ENCODE peak calls at places on chromosomes 16 and 17, in ten cellular contexts. One of them, this sample, is unnamed.

GRCh38 chr17:49993423-49994037 is 1.5 kb downstream of the DLX3 start:
- DNase-seq in neuronal stem cell: no peak
- DNase-seq in effector memory CD4-positive, alpha-beta T cell: no peak
- DNase-seq in gastrocnemius medialis: no peak
- DNase-seq in cardiac muscle cell: peak; percentile 11
- DNase-seq in IMR-90: no peak
- DNase-seq in CD4-positive, CD25-positive, alpha-beta regulatory T cell: peak; percentile 44
- DNase-seq in A549: no peak
- DNase-seq in thoracic aorta: no peak
- DNase-seq in tibial nerve: no peak
- DNase-seq in this sample: no peak

GRCh38 chr17:56834380-56835258 is 668 bp downstream of the DGKE start:
- DNase-seq in IMR-90: peak; percentile 7
- DNase-seq in neuronal stem cell: peak; percentile 47
- DNase-seq in gastrocnemius medialis: no peak
- DNase-seq in A549: peak; percentile 69
- DNase-seq in CD4-positive, CD25-positive, alpha-beta regulatory T cell: peak; percentile 92
- DNase-seq in thoracic aorta: no peak
- DNase-seq in cardiac muscle cell: peak; percentile 17
- DNase-seq in effector memory CD4-positive, alpha-beta T cell: peak; percentile 42
- DNase-seq in tibial nerve: no peak
- DNase-seq in this sample: peak; percentile 70

GRCh38 chr16:53841884-53842283 is 137.9 kb downstream of the FTO start:
- DNase-seq in A549: no peak
- DNase-seq in tibial nerve: no peak
- DNase-seq in IMR-90: no peak
- DNase-seq in gastrocnemius medialis: no peak
- DNase-seq in CD4-positive, CD25-positive, alpha-beta regulatory T cell: no peak
- DNase-seq in neuronal stem cell: no peak
- DNase-seq in thoracic aorta: no peak
- DNase-seq in effector memory CD4-positive, alpha-beta T cell: no peak
- DNase-seq in cardiac muscle cell: no peak
- DNase-seq in this sample: no peak

GRCh38 chr17:43079578-43080302 is 45.4 kb downstream of the BRCA1 start:
- DNase-seq in tibial nerve: no peak
- DNase-seq in A549: no peak
- DNase-seq in neuronal stem cell: no peak
- DNase-seq in CD4-positive, CD25-positive, alpha-beta regulatory T cell: no peak
- DNase-seq in IMR-90: no peak
- DNase-seq in cardiac muscle cell: no peak
- DNase-seq in thoracic aorta: no peak
- DNase-seq in gastrocnemius medialis: no peak
- DNase-seq in effector memory CD4-positive, alpha-beta T cell: no peak
- DNase-seq in this sample: no peak

GRCh38 chr17:8192070-8192815 is 2.3 kb upstream of the BORCS6 start:
- DNase-seq in effector memory CD4-positive, alpha-beta T cell: no peak
- DNase-seq in A549: peak; percentile 97
- DNase-seq in CD4-positive, CD25-positive, alpha-beta regulatory T cell: peak; percentile 89
- DNase-seq in IMR-90: peak; percentile 85
- DNase-seq in thoracic aorta: peak; percentile 82
- DNase-seq in tibial nerve: peak; percentile 78
- DNase-seq in neuronal stem cell: peak; percentile 80
- DNase-seq in cardiac muscle cell: peak; percentile 93
- DNase-seq in gastrocnemius medialis: peak; percentile 92
- DNase-seq in this sample: peak; percentile 95

GRCh38 chr17:57853695-57854094 is 3.9 kb upstream of the MRPS23 start:
- DNase-seq in CD4-positive, CD25-positive, alpha-beta regulatory T cell: no peak
- DNase-seq in A549: no peak
- DNase-seq in IMR-90: no peak
- DNase-seq in gastrocnemius medialis: peak; percentile 92
- DNase-seq in cardiac muscle cell: no peak
- DNase-seq in tibial nerve: no peak
- DNase-seq in effector memory CD4-positive, alpha-beta T cell: no peak
- DNase-seq in neuronal stem cell: no peak
- DNase-seq in thoracic aorta: peak; percentile 52
- DNase-seq in this sample: peak; percentile 84

GRCh38 chr17:73480740-73481139 is 163.5 kb downstream of the SDK2 start:
- DNase-seq in IMR-90: no peak
- DNase-seq in cardiac muscle cell: no peak
- DNase-seq in CD4-positive, CD25-positive, alpha-beta regulatory T cell: no peak
- DNase-seq in thoracic aorta: no peak
- DNase-seq in tibial nerve: no peak
- DNase-seq in neuronal stem cell: no peak
- DNase-seq in effector memory CD4-positive, alpha-beta T cell: no peak
- DNase-seq in A549: no peak
- DNase-seq in gastrocnemius medialis: no peak
- DNase-seq in this sample: no peak

GRCh38 chr17:74825003-74825627 is 34.6 kb downstream of the GRIN2C start:
- DNase-seq in cardiac muscle cell: no peak
- DNase-seq in neuronal stem cell: no peak
- DNase-seq in thoracic aorta: no peak
- DNase-seq in IMR-90: no peak
- DNase-seq in gastrocnemius medialis: no peak
- DNase-seq in tibial nerve: no peak
- DNase-seq in A549: no peak
- DNase-seq in effector memory CD4-positive, alpha-beta T cell: no peak
- DNase-seq in CD4-positive, CD25-positive, alpha-beta regulatory T cell: no peak
- DNase-seq in this sample: no peak

GRCh38 chr16:46932802-46933201 is 40.7 kb downstream of the DNAJA2 start:
- DNase-seq in IMR-90: no peak
- DNase-seq in A549: no peak
- DNase-seq in effector memory CD4-positive, alpha-beta T cell: no peak
- DNase-seq in thoracic aorta: no peak
- DNase-seq in gastrocnemius medialis: no peak
- DNase-seq in CD4-positive, CD25-positive, alpha-beta regulatory T cell: no peak
- DNase-seq in tibial nerve: no peak
- DNase-seq in cardiac muscle cell: no peak
- DNase-seq in neuronal stem cell: no peak
- DNase-seq in this sample: no peak
- H3K9me3 ChIP-seq in IMR-90: no peaks in the 10 kb centered on the region
- H3K9me3 ChIP-seq in A549: no peaks in the 10 kb centered on the region
- H3K9me3 ChIP-seq in effector memory CD4-positive, alpha-beta T cell: no peaks in the 10 kb centered on the region
- H3K9me3 ChIP-seq in thoracic aorta: no peaks in the 10 kb centered on the region
- H3K9me3 ChIP-seq in gastrocnemius medialis: no peaks in the 10 kb centered on the region
- H3K9me3 ChIP-seq in CD4-positive, CD25-positive, alpha-beta regulatory T cell: no peaks in the 10 kb centered on the region
- H3K9me3 ChIP-seq in tibial nerve: no peaks in the 10 kb centered on the region
- H3K9me3 ChIP-seq in cardiac muscle cell: no peaks in the 10 kb centered on the region
- H3K9me3 ChIP-seq in neuronal stem cell: no peaks in the 10 kb centered on the region
- H3K9me3 ChIP-seq in this sample: no peaks in the 10 kb centered on the region

GRCh38 chr17:71667661-71668060 is 453.2 kb upstream of the SOX9 start:
- DNase-seq in IMR-90: no peak
- DNase-seq in neuronal stem cell: no peak
- DNase-seq in CD4-positive, CD25-positive, alpha-beta regulatory T cell: no peak
- DNase-seq in thoracic aorta: no peak
- DNase-seq in gastrocnemius medialis: no peak
- DNase-seq in cardiac muscle cell: no peak
- DNase-seq in effector memory CD4-positive, alpha-beta T cell: no peak
- DNase-seq in tibial nerve: no peak
- DNase-seq in A549: no peak
- DNase-seq in this sample: no peak

GRCh38 chr17:71664867-71665266 is 456.0 kb upstream of the SOX9 start:
- DNase-seq in effector memory CD4-positive, alpha-beta T cell: no peak
- DNase-seq in gastrocnemius medialis: no peak
- DNase-seq in cardiac muscle cell: no peak
- DNase-seq in thoracic aorta: no peak
- DNase-seq in CD4-positive, CD25-positive, alpha-beta regulatory T cell: no peak
- DNase-seq in neuronal stem cell: no peak
- DNase-seq in A549: no peak
- DNase-seq in IMR-90: no peak
- DNase-seq in tibial nerve: no peak
- DNase-seq in this sample: no peak

GRCh38 chr17:71666047-71666446 is 454.8 kb upstream of the SOX9 start:
- DNase-seq in cardiac muscle cell: no peak
- DNase-seq in neuronal stem cell: no peak
- DNase-seq in gastrocnemius medialis: no peak
- DNase-seq in A549: no peak
- DNase-seq in effector memory CD4-positive, alpha-beta T cell: no peak
- DNase-seq in IMR-90: no peak
- DNase-seq in tibial nerve: no peak
- DNase-seq in CD4-positive, CD25-positive, alpha-beta regulatory T cell: no peak
- DNase-seq in thoracic aorta: no peak
- DNase-seq in this sample: no peak

DNA sequence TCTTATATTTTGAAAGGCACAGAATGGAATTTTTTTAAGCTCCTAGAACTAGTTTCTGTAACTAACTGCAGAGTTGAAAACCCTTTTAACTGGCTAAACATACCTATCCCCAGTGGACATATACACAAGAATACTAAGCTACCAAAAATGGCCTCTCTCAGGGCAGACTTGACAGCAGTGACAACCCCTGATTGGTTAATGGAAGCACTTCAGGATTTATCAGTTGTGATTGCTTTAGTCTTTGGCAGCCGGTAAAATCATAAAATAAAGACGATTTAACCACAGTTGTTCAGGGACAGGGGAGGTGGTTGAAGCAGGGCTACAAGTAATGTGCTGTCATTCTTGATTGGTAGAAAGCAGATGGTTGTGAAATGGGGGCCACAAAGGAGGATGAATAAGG is 452.0 kb upstream of the SOX9 start:
- DNase-seq in thoracic aorta: no peak
- DNase-seq in tibial nerve: no peak
- DNase-seq in effector memory CD4-positive, alpha-beta T cell: no peak
- DNase-seq in cardiac muscle cell: no peak
- DNase-seq in A549: no peak
- DNase-seq in neuronal stem cell: no peak
- DNase-seq in IMR-90: no peak
- DNase-seq in CD4-positive, CD25-positive, alpha-beta regulatory T cell: no peak
- DNase-seq in gastrocnemius medialis: no peak
- DNase-seq in this sample: no peak
- H3K9me3 ChIP-seq in thoracic aorta: no peaks in the 10 kb centered on the region
- H3K9me3 ChIP-seq in tibial nerve: no peaks in the 10 kb centered on the region
- H3K9me3 ChIP-seq in effector memory CD4-positive, alpha-beta T cell: no peaks in the 10 kb centered on the region
- H3K9me3 ChIP-seq in cardiac muscle cell: no peaks in the 10 kb centered on the region
- H3K9me3 ChIP-seq in A549: peaks cover 3% of the 10 kb centered on the region
- H3K9me3 ChIP-seq in neuronal stem cell: no peaks in the 10 kb centered on the region
- H3K9me3 ChIP-seq in IMR-90: no peaks in the 10 kb centered on the region
- H3K9me3 ChIP-seq in CD4-positive, CD25-positive, alpha-beta regulatory T cell: no peaks in the 10 kb centered on the region
- H3K9me3 ChIP-seq in gastrocnemius medialis: no peaks in the 10 kb centered on the region
- H3K9me3 ChIP-seq in this sample: no peaks in the 10 kb centered on the region

GRCh38 chr16:35174006-35174405 is 1714.6 kb downstream of the TP53TG3F start:
- DNase-seq in CD4-positive, CD25-positive, alpha-beta regulatory T cell: no peak
- DNase-seq in IMR-90: no peak
- DNase-seq in cardiac muscle cell: no peak
- DNase-seq in A549: no peak
- DNase-seq in thoracic aorta: no peak
- DNase-seq in tibial nerve: no peak
- DNase-seq in effector memory CD4-positive, alpha-beta T cell: no peak
- DNase-seq in neuronal stem cell: no peak
- DNase-seq in gastrocnemius medialis: no peak
- DNase-seq in this sample: no peak
- H3K9me3 ChIP-seq in CD4-positive, CD25-positive, alpha-beta regulatory T cell: peaks cover 3% of the 10 kb centered on the region
- H3K9me3 ChIP-seq in IMR-90: peaks cover 25% of the 10 kb centered on the region
- H3K9me3 ChIP-seq in cardiac muscle cell: no peaks in the 10 kb centered on the region
- H3K9me3 ChIP-seq in A549: no peaks in the 10 kb centered on the region
- H3K9me3 ChIP-seq in thoracic aorta: no peaks in the 10 kb centered on the region
- H3K9me3 ChIP-seq in tibial nerve: no peaks in the 10 kb centered on the region
- H3K9me3 ChIP-seq in effector memory CD4-positive, alpha-beta T cell: peaks cover 5% of the 10 kb centered on the region
- H3K9me3 ChIP-seq in neuronal stem cell: no peaks in the 10 kb centered on the region
- H3K9me3 ChIP-seq in gastrocnemius medialis: no peaks in the 10 kb centered on the region
- H3K9me3 ChIP-seq in this sample: no peaks in the 10 kb centered on the region

GRCh38 chr17:82943339-82943738 is 103.5 kb upstream of the ZNF750 start:
- DNase-seq in IMR-90: no peak
- DNase-seq in CD4-positive, CD25-positive, alpha-beta regulatory T cell: no peak
- DNase-seq in thoracic aorta: no peak
- DNase-seq in gastrocnemius medialis: no peak
- DNase-seq in neuronal stem cell: no peak
- DNase-seq in tibial nerve: no peak
- DNase-seq in cardiac muscle cell: no peak
- DNase-seq in A549: no peak
- DNase-seq in effector memory CD4-positive, alpha-beta T cell: no peak
- DNase-seq in this sample: no peak
- H3K9me3 ChIP-seq in IMR-90: peaks cover 40% of the 10 kb centered on the region
- H3K9me3 ChIP-seq in CD4-positive, CD25-positive, alpha-beta regulatory T cell: peaks cover 23% of the 10 kb centered on the region
- H3K9me3 ChIP-seq in thoracic aorta: peaks cover 21% of the 10 kb centered on the region
- H3K9me3 ChIP-seq in gastrocnemius medialis: no peaks in the 10 kb centered on the region
- H3K9me3 ChIP-seq in neuronal stem cell: peaks cover 57% of the 10 kb centered on the region
- H3K9me3 ChIP-seq in tibial nerve: peaks cover 28% of the 10 kb centered on the region
- H3K9me3 ChIP-seq in cardiac muscle cell: no peaks in the 10 kb centered on the region
- H3K9me3 ChIP-seq in A549: peaks cover 53% of the 10 kb centered on the region
- H3K9me3 ChIP-seq in effector memory CD4-positive, alpha-beta T cell: peaks cover 13% of the 10 kb centered on the region
- H3K9me3 ChIP-seq in this sample: no peaks in the 10 kb centered on the region

GRCh38 chr17:5092139-5093010 is 14.1 kb downstream of the ZFP3 start:
- DNase-seq in thoracic aorta: no peak
- DNase-seq in gastrocnemius medialis: no peak
- DNase-seq in tibial nerve: no peak
- DNase-seq in cardiac muscle cell: no peak
- DNase-seq in CD4-positive, CD25-positive, alpha-beta regulatory T cell: no peak
- DNase-seq in neuronal stem cell: no peak
- DNase-seq in IMR-90: no peak
- DNase-seq in effector memory CD4-positive, alpha-beta T cell: no peak
- DNase-seq in A549: no peak
- DNase-seq in this sample: no peak

GRCh38 chr17:5099271-5099670 is 12.4 kb downstream of the ZNF232 start:
- DNase-seq in IMR-90: no peak
- DNase-seq in CD4-positive, CD25-positive, alpha-beta regulatory T cell: no peak
- DNase-seq in thoracic aorta: no peak
- DNase-seq in tibial nerve: no peak
- DNase-seq in gastrocnemius medialis: no peak
- DNase-seq in neuronal stem cell: no peak
- DNase-seq in effector memory CD4-positive, alpha-beta T cell: no peak
- DNase-seq in cardiac muscle cell: no peak
- DNase-seq in A549: no peak
- DNase-seq in this sample: no peak

GRCh38 chr17:5100832-5101231 is 10.8 kb downstream of the ZNF232 start:
- DNase-seq in cardiac muscle cell: no peak
- DNase-seq in gastrocnemius medialis: no peak
- DNase-seq in tibial nerve: no peak
- DNase-seq in effector memory CD4-positive, alpha-beta T cell: no peak
- DNase-seq in neuronal stem cell: no peak
- DNase-seq in A549: no peak
- DNase-seq in thoracic aorta: no peak
- DNase-seq in CD4-positive, CD25-positive, alpha-beta regulatory T cell: no peak
- DNase-seq in IMR-90: no peak
- DNase-seq in this sample: no peak

GRCh38 chr17:5097101-5097834 is 14.4 kb downstream of the ZNF232 start:
- DNase-seq in tibial nerve: no peak
- DNase-seq in effector memory CD4-positive, alpha-beta T cell: no peak
- DNase-seq in IMR-90: no peak
- DNase-seq in gastrocnemius medialis: no peak
- DNase-seq in neuronal stem cell: peak; percentile 56
- DNase-seq in CD4-positive, CD25-positive, alpha-beta regulatory T cell: peak; percentile 20
- DNase-seq in thoracic aorta: no peak
- DNase-seq in cardiac muscle cell: no peak
- DNase-seq in A549: no peak
- DNase-seq in this sample: peak; percentile 77
- H3K9me3 ChIP-seq in tibial nerve: peaks cover 45% of the 10 kb centered on the region
- H3K9me3 ChIP-seq in effector memory CD4-positive, alpha-beta T cell: peaks cover 51% of the 10 kb centered on the region
- H3K9me3 ChIP-seq in IMR-90: peaks cover 72% of the 10 kb centered on the region
- H3K9me3 ChIP-seq in gastrocnemius medialis: peaks cover 11% of the 10 kb centered on the region
- H3K9me3 ChIP-seq in neuronal stem cell: peaks cover 63% of the 10 kb centered on the region
- H3K9me3 ChIP-seq in CD4-positive, CD25-positive, alpha-beta regulatory T cell: peaks cover 37% of the 10 kb centered on the region
- H3K9me3 ChIP-seq in thoracic aorta: peaks cover 53% of the 10 kb centered on the region
- H3K9me3 ChIP-seq in cardiac muscle cell: peaks cover 3% of the 10 kb centered on the region
- H3K9me3 ChIP-seq in A549: peaks cover 95% of the 10 kb centered on the region
- H3K9me3 ChIP-seq in this sample: no peaks in the 10 kb centered on the region

GRCh38 chr17:47973541-47973940 is 2.6 kb downstream of the CDK5RAP3 start:
- DNase-seq in IMR-90: no peak
- DNase-seq in tibial nerve: no peak
- DNase-seq in effector memory CD4-positive, alpha-beta T cell: no peak
- DNase-seq in A549: no peak
- DNase-seq in gastrocnemius medialis: no peak
- DNase-seq in CD4-positive, CD25-positive, alpha-beta regulatory T cell: no peak
- DNase-seq in cardiac muscle cell: no peak
- DNase-seq in thoracic aorta: no peak
- DNase-seq in neuronal stem cell: no peak
- DNase-seq in this sample: no peak
- H3K9me3 ChIP-seq in IMR-90: no peaks in the 10 kb centered on the region
- H3K9me3 ChIP-seq in tibial nerve: no peaks in the 10 kb centered on the region
- H3K9me3 ChIP-seq in effector memory CD4-positive, alpha-beta T cell: no peaks in the 10 kb centered on the region
- H3K9me3 ChIP-seq in A549: no peaks in the 10 kb centered on the region
- H3K9me3 ChIP-seq in gastrocnemius medialis: no peaks in the 10 kb centered on the region
- H3K9me3 ChIP-seq in CD4-positive, CD25-positive, alpha-beta regulatory T cell: no peaks in the 10 kb centered on the region
- H3K9me3 ChIP-seq in cardiac muscle cell: no peaks in the 10 kb centered on the region
- H3K9me3 ChIP-seq in thoracic aorta: no peaks in the 10 kb centered on the region
- H3K9me3 ChIP-seq in neuronal stem cell: no peaks in the 10 kb centered on the region
- H3K9me3 ChIP-seq in this sample: no peaks in the 10 kb centered on the region

This sample was measured in testis.